ENCODE peak calls at places on chromosomes 12 and 14, in nine cellular contexts. P is MM.1S, H is lower leg skin, X is AG04450, L is keratinocyte, F is iPS DF 6.9, Z is IMR-90, K is mucosa of descending colon, Y is body of pancreas. M is an unnamed sample.

GRCh38 chr12:56299308-56299852 is 750 bp downstream of the CS start:
- DNase-seq in P (peak; percentile 52), H (peak; percentile 24), X (no peak), L (no peak), F (no peak), Z (peak; percentile 17), K (peak; percentile 72), Y (peak; percentile 33), M (peak; percentile 59)

GRCh38 chr14:69491226-69491625 is 6.7 kb downstream of the PLEKHD1 start:
- DNase-seq in P (no peak), H (no peak), X (no peak), L (no peak), F (no peak), Z (no peak), K (no peak), Y (no peak), M (no peak)

GRCh38 chr14:30521899-30522736 is 36.8 kb upstream of the G2E3 start:
- DNase-seq in P (peak; percentile 61), H (no peak), X (no peak), L (no peak), F (no peak), Z (peak; percentile 51), K (no peak), Y (no peak), M (peak; percentile 54)

GRCh38 chr14:22556021-22556989 is 32.7 kb downstream of the DAD1 start:
- DNase-seq in P (peak; percentile 96), H (peak; percentile 75), X (peak; percentile 46), L (peak; percentile 99), F (no peak), Z (peak; percentile 89), K (peak; percentile 84), Y (peak; percentile 36), M (peak; percentile 100)

GRCh38 chr12:19482551-19483109 is 43.3 kb downstream of the AEBP2 start:
- DNase-seq in P (no peak), H (peak; percentile 21), X (no peak), L (peak; percentile 11), F (no peak), Z (no peak), K (peak; percentile 7), Y (no peak), M (no peak)

GRCh38 chr12:122327494-122328385 is 61.4 kb upstream of the VPS33A start:
- DNase-seq in P (no peak), H (no peak), X (no peak), L (no peak), F (no peak), Z (no peak), K (no peak), Y (no peak), M (no peak)

GRCh38 chr12:93908846-93909592 is 231.8 kb downstream of the CRADD start:
- DNase-seq in P (no peak), H (no peak), X (no peak), L (peak; percentile 25), F (no peak), Z (no peak), K (peak; percentile 60), Y (no peak), M (no peak)

GRCh38 chr12:33828326-33828725 is 194.0 kb upstream of the ALG10 start:
- DNase-seq in P (no peak), H (no peak), X (no peak), L (no peak), F (no peak), Z (no peak), K (no peak), Y (no peak), M (no peak)

GRCh38 chr14:88270781-88271180 is 52.3 kb downstream of the KCNK10 start:
- DNase-seq in P (no peak), H (no peak), X (no peak), L (no peak), F (peak; percentile 5), Z (no peak), K (peak; percentile 95), Y (peak; percentile 89), M (no peak)

GRCh38 chr14:106690333-106690891 is 1164.0 kb downstream of the TMEM121 start:
- DNase-seq in P (no peak), H (no peak), X (no peak), L (no peak), F (no peak), Z (no peak), K (no peak), Y (no peak), M (no peak)

GRCh38 chr12:106246891-106247730 is 709 bp downstream of the CKAP4 start:
- DNase-seq in P (peak; percentile 59), H (peak; percentile 43), X (no peak), L (no peak), F (no peak), Z (peak; percentile 61), K (peak; percentile 58), Y (peak; percentile 79), M (no peak)

GRCh38 chr12:106248177-106248848 is 493 bp upstream of the CKAP4 start:
- DNase-seq in P (peak; percentile 51), H (peak; percentile 62), X (no peak), L (no peak), F (no peak), Z (peak; percentile 81), K (peak; percentile 71), Y (peak; percentile 69), M (no peak)

GRCh38 chr12:106249411-106250135 is 1.8 kb upstream of the CKAP4 start:
- DNase-seq in P (peak; percentile 89), H (no peak), X (no peak), L (no peak), F (no peak), Z (no peak), K (peak; percentile 82), Y (no peak), M (no peak)

GRCh38 chr12:106248849-106249371 is 1.1 kb upstream of the CKAP4 start:
- DNase-seq in P (peak; percentile 50), H (no peak), X (no peak), L (no peak), F (no peak), Z (peak; percentile 68), K (peak; percentile 54), Y (peak; percentile 27), M (no peak)

DNA sequence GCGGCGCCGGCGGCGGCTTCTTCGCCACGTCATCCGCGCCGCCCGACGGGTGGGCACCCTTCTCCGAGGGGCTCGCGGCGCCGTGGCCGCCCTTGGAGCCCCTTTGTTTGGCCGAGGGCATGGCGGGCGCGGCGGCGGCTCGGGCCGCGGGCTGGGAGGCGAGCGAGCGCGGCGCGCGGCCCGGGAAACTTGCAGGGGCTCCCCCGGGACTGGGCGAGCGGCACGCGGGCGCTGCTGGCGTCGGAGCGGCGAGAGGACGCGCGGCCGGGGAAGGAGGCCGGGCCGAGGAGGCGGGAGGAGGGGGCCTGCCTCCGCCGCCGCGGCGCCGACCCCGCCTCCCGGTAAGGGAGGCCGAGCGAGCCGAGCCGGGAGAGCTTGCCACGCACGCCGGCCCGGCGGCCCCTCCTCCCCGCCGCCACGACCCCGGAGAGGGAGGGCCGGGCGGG is at the start of gene CKAP4:
- DNase-seq in P (peak; percentile 76), H (peak; percentile 45), X (no peak), L (no peak), F (no peak), Z (peak; percentile 82), K (peak; percentile 72), Y (peak; percentile 87), M (no peak)
- H3K4me3 ChIP-seq in P (peak within 1 kb of the TSS; percentile 93), H (peak within 1 kb of the TSS; percentile 66), X (peak within 1 kb of the TSS; percentile 89), L (peak within 1 kb of the TSS; percentile 86), F (peak within 1 kb of the TSS; percentile 59), Z (peak within 1 kb of the TSS; percentile 78), K (peak within 1 kb of the TSS; percentile 56), Y (peak within 1 kb of the TSS; percentile 77), M (peak within 1 kb of the TSS; percentile 49)

GRCh38 chr14:52150162-52150561 is 81.3 kb upstream of the NID2 start:
- DNase-seq in P (no peak), H (no peak), X (no peak), L (no peak), F (no peak), Z (no peak), K (peak; percentile 16), Y (no peak), M (no peak)

GRCh38 chr14:52153939-52154338 is 85.1 kb upstream of the NID2 start:
- DNase-seq in P (no peak), H (no peak), X (no peak), L (no peak), F (no peak), Z (no peak), K (no peak), Y (no peak), M (peak; percentile 52)

GRCh38 chr14:52155656-52156213 is 86.9 kb upstream of the NID2 start:
- DNase-seq in P (no peak), H (no peak), X (no peak), L (no peak), F (no peak), Z (no peak), K (no peak), Y (no peak), M (no peak)

GRCh38 chr14:52154992-52155655 is 86.3 kb upstream of the NID2 start:
- DNase-seq in P (no peak), H (no peak), X (no peak), L (no peak), F (no peak), Z (no peak), K (no peak), Y (no peak), M (peak; percentile 47)
- H3K4me3 ChIP-seq in P (no peak overlapping the region), H (no peak overlapping the region), X (no peak overlapping the region), L (no peak overlapping the region), F (no peak overlapping the region), Z (no peak overlapping the region), K (no peak overlapping the region), Y (no peak overlapping the region), M (no peak overlapping the region)

GRCh38 chr14:68000516-68000915 is 180.9 kb downstream of the RAD51B start:
- DNase-seq in P (no peak), H (no peak), X (no peak), L (no peak), F (no peak), Z (no peak), K (no peak), Y (no peak), M (no peak)
- H3K4me3 ChIP-seq in P (no peak overlapping the region), H (no peak overlapping the region), X (no peak overlapping the region), L (no peak overlapping the region), F (no peak overlapping the region), Z (no peak overlapping the region), K (no peak overlapping the region), Y (no peak overlapping the region), M (no peak overlapping the region)

GRCh38 chr12:104571328-104571727 is 114.6 kb downstream of the CHST11 start:
- DNase-seq in P (no peak), H (no peak), X (no peak), L (no peak), F (no peak), Z (no peak), K (no peak), Y (no peak), M (no peak)
- H3K4me3 ChIP-seq in P (no peak overlapping the region), H (no peak overlapping the region), X (no peak overlapping the region), L (no peak overlapping the region), F (no peak overlapping the region), Z (no peak overlapping the region), K (no peak overlapping the region), Y (no peak overlapping the region), M (no peak overlapping the region)

DNA sequence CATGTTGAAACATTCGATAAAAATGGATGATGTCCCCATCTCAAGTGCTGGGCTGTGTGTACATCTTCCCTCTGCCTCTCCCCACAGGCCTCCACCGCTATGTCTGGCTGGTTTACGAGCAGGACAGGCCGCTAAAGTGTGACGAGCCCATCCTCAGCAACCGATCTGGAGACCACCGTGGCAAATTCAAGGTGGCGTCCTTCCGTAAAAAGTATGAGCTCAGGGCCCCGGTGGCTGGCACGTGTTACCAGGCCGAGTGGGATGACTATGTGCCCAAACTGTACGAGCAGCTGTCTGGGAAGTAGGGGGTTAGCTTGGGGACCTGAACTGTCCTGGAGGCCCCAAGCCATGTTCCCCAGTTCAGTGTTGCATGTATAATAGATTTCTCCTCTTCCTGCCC is 8.6 kb downstream of the PEBP1 start:
- DNase-seq in P (no peak), H (no peak), X (no peak), L (no peak), F (no peak), Z (no peak), K (no peak), Y (no peak), M (no peak)
- H3K4me3 ChIP-seq in P (no peak overlapping the region), H (no peak overlapping the region), X (no peak overlapping the region), L (no peak overlapping the region), F (no peak overlapping the region), Z (no peak overlapping the region), K (no peak overlapping the region), Y (no peak overlapping the region), M (no peak overlapping the region)

M was measured in Jurkat, Clone E6-1.